ENCODE peak calls at places on chromosomes 2 and 18, in seven cellular contexts. One of them, this sample, is unnamed. For H3K9me3, the result is how much of the 10 kb centered on the place peaks cover.

GRCh38 chr2:205696541-205697441 is 14.5 kb downstream of the NRP2 start:
- DNase-seq in pancreas: no peak
- DNase-seq in right cardiac atrium: no peak
- DNase-seq in stomach: no peak
- DNase-seq in Karpas-422: no peak
- DNase-seq in body of pancreas: no peak
- DNase-seq in HAP-1: no peak
- DNase-seq in this sample: no peak

GRCh38 chr2:74206180-74206688 is 7.8 kb downstream of the MTHFD2 start:
- DNase-seq in pancreas: no peak
- DNase-seq in right cardiac atrium: no peak
- DNase-seq in stomach: peak
- DNase-seq in Karpas-422: no peak
- DNase-seq in body of pancreas: no peak
- DNase-seq in HAP-1: no peak
- DNase-seq in this sample: peak

GRCh38 chr2:64766841-64767669 is 113.3 kb upstream of the SERTAD2 start:
- DNase-seq in pancreas: no peak
- DNase-seq in right cardiac atrium: no peak
- DNase-seq in stomach: no peak
- DNase-seq in Karpas-422: peak
- DNase-seq in body of pancreas: no peak
- DNase-seq in HAP-1: no peak
- DNase-seq in this sample: no peak

GRCh38 chr2:239717319-239717675 is 307.8 kb downstream of the NDUFA10 start:
- DNase-seq in pancreas: no peak
- DNase-seq in right cardiac atrium: no peak
- DNase-seq in stomach: no peak
- DNase-seq in Karpas-422: no peak
- DNase-seq in body of pancreas: no peak
- DNase-seq in HAP-1: no peak
- DNase-seq in this sample: no peak

GRCh38 chr2:179771791-179772190 is 89.6 kb downstream of the ZNF385B start:
- DNase-seq in pancreas: no peak
- DNase-seq in right cardiac atrium: no peak
- DNase-seq in stomach: no peak
- DNase-seq in Karpas-422: no peak
- DNase-seq in body of pancreas: no peak
- DNase-seq in HAP-1: no peak
- DNase-seq in this sample: no peak

GRCh38 chr2:209610631-209611030 is 161.0 kb upstream of the UNC80 start:
- DNase-seq in pancreas: no peak
- DNase-seq in right cardiac atrium: no peak
- DNase-seq in stomach: no peak
- DNase-seq in Karpas-422: no peak
- DNase-seq in body of pancreas: no peak
- DNase-seq in HAP-1: peak
- DNase-seq in this sample: no peak

GRCh38 chr2:239222346-239223028 is 178.3 kb downstream of the HDAC4 start:
- DNase-seq in pancreas: no peak
- DNase-seq in right cardiac atrium: no peak
- DNase-seq in stomach: peak
- DNase-seq in Karpas-422: no peak
- DNase-seq in body of pancreas: no peak
- DNase-seq in HAP-1: no peak
- DNase-seq in this sample: no peak

GRCh38 chr2:43220982-43221659 is 5.3 kb downstream of the ZFP36L2 start:
- DNase-seq in pancreas: peak
- DNase-seq in right cardiac atrium: peak
- DNase-seq in stomach: peak
- DNase-seq in Karpas-422: peak
- DNase-seq in body of pancreas: peak
- DNase-seq in HAP-1: peak
- DNase-seq in this sample: no peak

GRCh38 chr2:43762286-43762685 is 11.6 kb upstream of the DYNC2LI1 start:
- DNase-seq in pancreas: no peak
- DNase-seq in right cardiac atrium: no peak
- DNase-seq in stomach: no peak
- DNase-seq in Karpas-422: no peak
- DNase-seq in body of pancreas: no peak
- DNase-seq in HAP-1: no peak
- DNase-seq in this sample: no peak

GRCh38 chr18:24672165-24672950 is 211.9 kb downstream of the HRH4 start:
- DNase-seq in pancreas: no peak
- DNase-seq in right cardiac atrium: no peak
- DNase-seq in stomach: no peak
- DNase-seq in Karpas-422: no peak
- DNase-seq in body of pancreas: no peak
- DNase-seq in HAP-1: no peak
- DNase-seq in this sample: no peak

GRCh38 chr2:190579945-190580866 is 45.7 kb upstream of the NEMP2 start:
- DNase-seq in pancreas: no peak
- DNase-seq in right cardiac atrium: no peak
- DNase-seq in stomach: no peak
- DNase-seq in Karpas-422: no peak
- DNase-seq in body of pancreas: no peak
- DNase-seq in HAP-1: no peak
- DNase-seq in this sample: no peak

GRCh38 chr18:45249306-45249705 is 366.0 kb upstream of the SLC14A2 start:
- DNase-seq in pancreas: no peak
- DNase-seq in right cardiac atrium: peak
- DNase-seq in stomach: no peak
- DNase-seq in Karpas-422: no peak
- DNase-seq in body of pancreas: no peak
- DNase-seq in HAP-1: no peak
- DNase-seq in this sample: no peak

GRCh38 chr2:127991742-127992141 is 36.1 kb downstream of the SAP130 start:
- DNase-seq in pancreas: no peak
- DNase-seq in right cardiac atrium: no peak
- DNase-seq in stomach: no peak
- DNase-seq in Karpas-422: no peak
- DNase-seq in body of pancreas: no peak
- DNase-seq in HAP-1: no peak
- DNase-seq in this sample: no peak

GRCh38 chr2:160940699-160941098 is 219.5 kb upstream of the TANK start:
- DNase-seq in pancreas: no peak
- DNase-seq in right cardiac atrium: no peak
- DNase-seq in stomach: no peak
- DNase-seq in Karpas-422: no peak
- DNase-seq in body of pancreas: no peak
- DNase-seq in HAP-1: no peak
- DNase-seq in this sample: peak

GRCh38 chr18:57801379-57802165 is 1.5 kb downstream of the ATP8B1 start:
- DNase-seq in pancreas: peak
- DNase-seq in right cardiac atrium: peak
- DNase-seq in stomach: peak
- DNase-seq in Karpas-422: no peak
- DNase-seq in body of pancreas: peak
- DNase-seq in HAP-1: no peak
- DNase-seq in this sample: no peak

GRCh38 chr2:96511851-96512250 is 6.7 kb upstream of the NEURL3 start:
- DNase-seq in pancreas: no peak
- DNase-seq in right cardiac atrium: no peak
- DNase-seq in stomach: no peak
- DNase-seq in Karpas-422: no peak
- DNase-seq in body of pancreas: no peak
- DNase-seq in HAP-1: no peak
- DNase-seq in this sample: no peak

GRCh38 chr2:235165631-235166030 is 213.8 kb downstream of the SH3BP4 start:
- DNase-seq in pancreas: no peak
- DNase-seq in right cardiac atrium: no peak
- DNase-seq in stomach: no peak
- DNase-seq in Karpas-422: no peak
- DNase-seq in body of pancreas: no peak
- DNase-seq in HAP-1: no peak
- DNase-seq in this sample: no peak

GRCh38 chr18:79947881-79948610 is 3.4 kb downstream of the SLC66A2 start:
- DNase-seq in pancreas: no peak
- DNase-seq in right cardiac atrium: no peak
- DNase-seq in stomach: peak
- DNase-seq in Karpas-422: no peak
- DNase-seq in body of pancreas: no peak
- DNase-seq in HAP-1: no peak
- DNase-seq in this sample: no peak

GRCh38 chr2:64277101-64277849 is 133.1 kb upstream of the PELI1 start:
- DNase-seq in pancreas: peak
- DNase-seq in right cardiac atrium: no peak
- DNase-seq in stomach: no peak
- DNase-seq in Karpas-422: no peak
- DNase-seq in body of pancreas: peak
- DNase-seq in HAP-1: no peak
- DNase-seq in this sample: no peak

GRCh38 chr18:51122266-51123045 is 75.0 kb downstream of the MEX3C start:
- DNase-seq in pancreas: no peak
- DNase-seq in right cardiac atrium: no peak
- DNase-seq in stomach: no peak
- DNase-seq in Karpas-422: no peak
- DNase-seq in body of pancreas: no peak
- DNase-seq in HAP-1: no peak
- DNase-seq in this sample: no peak

GRCh38 chr18:51123046-51123395 is 74.5 kb downstream of the MEX3C start:
- DNase-seq in pancreas: no peak
- DNase-seq in right cardiac atrium: no peak
- DNase-seq in stomach: no peak
- DNase-seq in Karpas-422: no peak
- DNase-seq in body of pancreas: no peak
- DNase-seq in HAP-1: no peak
- DNase-seq in this sample: no peak

GRCh38 chr18:51120809-51121596 is 76.5 kb downstream of the MEX3C start:
- DNase-seq in pancreas: no peak
- DNase-seq in right cardiac atrium: no peak
- DNase-seq in stomach: no peak
- DNase-seq in Karpas-422: no peak
- DNase-seq in body of pancreas: no peak
- DNase-seq in HAP-1: no peak
- DNase-seq in this sample: no peak

GRCh38 chr18:51123481-51123880 is 74.0 kb downstream of the MEX3C start:
- DNase-seq in pancreas: no peak
- DNase-seq in right cardiac atrium: no peak
- DNase-seq in stomach: no peak
- DNase-seq in Karpas-422: no peak
- DNase-seq in body of pancreas: no peak
- DNase-seq in HAP-1: no peak
- DNase-seq in this sample: no peak

GRCh38 chr18:51121597-51121857 is 76.0 kb downstream of the MEX3C start:
- DNase-seq in pancreas: no peak
- DNase-seq in right cardiac atrium: no peak
- DNase-seq in stomach: no peak
- DNase-seq in Karpas-422: no peak
- DNase-seq in body of pancreas: no peak
- DNase-seq in HAP-1: no peak
- DNase-seq in this sample: no peak
- H3K9me3 ChIP-seq in pancreas: under half
- H3K9me3 ChIP-seq in right cardiac atrium: under half
- H3K9me3 ChIP-seq in stomach: under half
- H3K9me3 ChIP-seq in Karpas-422: under half
- H3K9me3 ChIP-seq in body of pancreas: under half
- H3K9me3 ChIP-seq in HAP-1: under half
- H3K9me3 ChIP-seq in this sample: under half

DNA sequence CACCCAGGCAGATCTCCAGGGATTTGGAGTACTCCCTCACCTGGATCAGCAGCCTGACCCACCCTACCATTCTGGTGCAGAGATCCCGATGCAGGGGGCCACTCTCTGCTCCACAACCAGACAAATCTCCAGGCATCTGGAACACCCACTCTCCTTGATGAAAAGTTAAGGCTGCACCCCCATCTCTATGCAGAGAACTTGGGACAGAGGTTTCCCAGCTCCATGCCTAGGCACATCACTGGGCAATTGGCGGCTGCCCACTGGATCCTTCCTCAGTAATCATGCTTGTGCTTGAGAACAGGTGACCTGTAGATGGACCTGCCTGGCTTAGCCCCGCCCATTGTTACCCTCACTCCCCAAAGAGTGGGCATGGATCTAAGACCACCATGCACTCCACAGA is 624.9 kb downstream of the CBLN2 start:
- DNase-seq in pancreas: no peak
- DNase-seq in right cardiac atrium: no peak
- DNase-seq in stomach: no peak
- DNase-seq in Karpas-422: no peak
- DNase-seq in body of pancreas: no peak
- DNase-seq in HAP-1: no peak
- DNase-seq in this sample: no peak
- H3K9me3 ChIP-seq in pancreas: under half
- H3K9me3 ChIP-seq in right cardiac atrium: under half
- H3K9me3 ChIP-seq in stomach: under half
- H3K9me3 ChIP-seq in Karpas-422: half or more
- H3K9me3 ChIP-seq in body of pancreas: under half
- H3K9me3 ChIP-seq in HAP-1: under half
- H3K9me3 ChIP-seq in this sample: under half

DNA sequence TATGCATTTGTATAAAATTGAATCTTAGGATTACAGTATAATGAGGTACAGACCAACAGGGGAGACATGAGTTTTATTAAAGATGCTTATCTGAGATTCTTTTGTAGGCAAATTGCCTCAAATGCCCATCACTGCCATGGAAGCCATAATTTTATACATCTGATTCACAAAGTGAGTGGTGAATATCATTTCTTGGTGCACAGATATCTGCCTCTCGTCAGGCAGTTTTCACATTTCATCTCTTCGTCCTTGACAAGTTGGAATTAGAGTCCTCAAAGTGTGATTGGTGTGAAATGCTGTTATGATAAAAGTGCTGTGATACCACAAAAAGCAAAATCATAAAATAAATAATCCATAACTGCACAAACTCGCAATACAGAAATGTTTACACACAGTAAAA is 1602.8 kb upstream of the DDX18 start:
- DNase-seq in pancreas: no peak
- DNase-seq in right cardiac atrium: no peak
- DNase-seq in stomach: no peak
- DNase-seq in Karpas-422: no peak
- DNase-seq in body of pancreas: no peak
- DNase-seq in HAP-1: no peak
- DNase-seq in this sample: no peak
- H3K9me3 ChIP-seq in pancreas: under half
- H3K9me3 ChIP-seq in right cardiac atrium: under half
- H3K9me3 ChIP-seq in stomach: under half
- H3K9me3 ChIP-seq in Karpas-422: under half
- H3K9me3 ChIP-seq in body of pancreas: under half
- H3K9me3 ChIP-seq in HAP-1: under half
- H3K9me3 ChIP-seq in this sample: under half

GRCh38 chr18:9287037-9287436 is 47.5 kb upstream of the TWSG1 start:
- DNase-seq in pancreas: no peak
- DNase-seq in right cardiac atrium: no peak
- DNase-seq in stomach: no peak
- DNase-seq in Karpas-422: no peak
- DNase-seq in body of pancreas: no peak
- DNase-seq in HAP-1: peak
- DNase-seq in this sample: no peak

GRCh38 chr18:9292047-9292446 is 42.5 kb upstream of the TWSG1 start:
- DNase-seq in pancreas: no peak
- DNase-seq in right cardiac atrium: no peak
- DNase-seq in stomach: no peak
- DNase-seq in Karpas-422: no peak
- DNase-seq in body of pancreas: no peak
- DNase-seq in HAP-1: no peak
- DNase-seq in this sample: no peak

GRCh38 chr18:9289698-9290097 is 44.9 kb upstream of the TWSG1 start:
- DNase-seq in pancreas: no peak
- DNase-seq in right cardiac atrium: no peak
- DNase-seq in stomach: no peak
- DNase-seq in Karpas-422: no peak
- DNase-seq in body of pancreas: no peak
- DNase-seq in HAP-1: no peak
- DNase-seq in this sample: no peak

GRCh38 chr18:9293948-9294347 is 40.6 kb upstream of the TWSG1 start:
- DNase-seq in pancreas: no peak
- DNase-seq in right cardiac atrium: no peak
- DNase-seq in stomach: no peak
- DNase-seq in Karpas-422: no peak
- DNase-seq in body of pancreas: no peak
- DNase-seq in HAP-1: no peak
- DNase-seq in this sample: no peak

GRCh38 chr18:9290171-9290570 is 44.4 kb upstream of the TWSG1 start:
- DNase-seq in pancreas: no peak
- DNase-seq in right cardiac atrium: no peak
- DNase-seq in stomach: no peak
- DNase-seq in Karpas-422: no peak
- DNase-seq in body of pancreas: no peak
- DNase-seq in HAP-1: no peak
- DNase-seq in this sample: no peak
- H3K9me3 ChIP-seq in pancreas: under half
- H3K9me3 ChIP-seq in right cardiac atrium: under half
- H3K9me3 ChIP-seq in stomach: under half
- H3K9me3 ChIP-seq in Karpas-422: under half
- H3K9me3 ChIP-seq in body of pancreas: under half
- H3K9me3 ChIP-seq in HAP-1: under half
- H3K9me3 ChIP-seq in this sample: under half